ENCODE peak calls at places on chromosomes 5 and 9, in four cellular contexts. W, N, A and Y are unnamed samples.

GRCh38 chr9:124348831-124349230 is 66.4 kb downstream of the PSMB7 start:
- DNase-seq in W (no peak), N (no peak), A (no peak), Y (no peak)

GRCh38 chr9:124894741-124895170 is 32.8 kb downstream of the ARPC5L start:
- DNase-seq in W (no peak), N (peak), A (peak), Y (peak)

GRCh38 chr5:102554092-102554491 is 55.3 kb upstream of the SLCO6A1 start:
- DNase-seq in W (peak), N (no peak), A (no peak), Y (no peak)

GRCh38 chr5:142281966-142282365 is 42.9 kb downstream of the SPRY4 start:
- DNase-seq in W (no peak), N (no peak), A (no peak), Y (peak)

GRCh38 chr5:147860641-147861025 is 17.9 kb upstream of the SCGB3A2 start:
- DNase-seq in W (no peak), N (no peak), A (no peak), Y (no peak)

GRCh38 chr5:132072508-132072907 is 1.1 kb upstream of the CSF2 start:
- DNase-seq in W (no peak), N (no peak), A (no peak), Y (no peak)

GRCh38 chr5:109921735-109922395 is 232.1 kb downstream of the MAN2A1 start:
- DNase-seq in W (no peak), N (no peak), A (no peak), Y (no peak)

GRCh38 chr5:93497101-93497500 is 83.9 kb downstream of the NR2F1-AS1 start:
- DNase-seq in W (no peak), N (peak), A (peak), Y (no peak)

GRCh38 chr5:120252839-120253238 is 211.3 kb upstream of the PRR16 start:
- DNase-seq in W (no peak), N (peak), A (peak), Y (no peak)

GRCh38 chr5:114223866-114224265 is 138.0 kb upstream of the KCNN2 start:
- DNase-seq in W (no peak), N (no peak), A (no peak), Y (peak)

GRCh38 chr9:20658677-20659473 is 25.2 kb upstream of the FOCAD start:
- DNase-seq in W (no peak), N (no peak), A (peak), Y (peak)

GRCh38 chr9:95425910-95426551 is 90.7 kb downstream of the PTCH1 start:
- DNase-seq in W (no peak), N (peak), A (peak), Y (no peak)

GRCh38 chr5:67552773-67553172 is 356.2 kb upstream of the CD180 start:
- DNase-seq in W (no peak), N (no peak), A (no peak), Y (peak)

DNA sequence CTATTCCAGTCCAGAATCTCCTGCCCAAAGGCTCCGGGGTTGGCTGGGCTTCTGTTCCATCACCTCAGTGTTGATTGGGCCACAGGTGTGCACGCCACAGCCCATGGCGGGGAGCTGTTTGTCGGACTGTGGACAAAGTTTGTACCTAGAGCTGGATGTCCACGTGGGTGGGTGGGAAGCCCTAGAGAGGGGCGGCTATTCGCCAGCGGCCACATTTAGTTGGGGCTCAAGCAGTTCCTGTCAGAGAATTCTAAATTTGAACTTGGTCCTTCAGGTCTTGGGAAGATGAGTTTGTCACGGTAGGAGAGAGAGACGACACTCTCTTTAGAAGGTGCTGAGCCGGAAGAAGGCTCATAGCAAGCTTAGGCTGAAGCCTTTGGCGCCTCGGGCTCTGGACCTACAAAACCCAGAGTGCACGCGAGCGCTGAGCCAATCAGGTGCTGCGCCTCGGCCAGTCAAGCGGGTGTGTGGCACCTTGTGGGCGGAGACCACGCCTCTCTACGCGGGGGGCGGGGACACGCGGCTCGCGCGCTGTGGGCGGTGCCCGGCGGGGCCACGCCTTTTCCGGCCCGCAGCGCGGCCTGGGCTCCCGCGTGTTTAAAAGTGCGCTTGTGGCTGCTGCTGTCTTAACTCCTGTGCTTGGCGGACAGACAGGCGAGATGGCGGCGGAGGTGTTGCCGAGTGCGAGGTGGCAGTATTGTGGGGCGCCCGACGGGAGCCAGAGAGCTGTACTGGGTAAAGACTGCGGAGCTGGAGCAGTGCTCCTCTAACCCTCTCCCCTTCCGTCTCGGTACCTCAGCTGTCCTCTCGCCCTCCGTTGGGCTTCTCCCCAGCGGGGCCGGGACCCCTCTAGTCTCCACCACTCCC is at the start of gene POLR1E:
- DNase-seq in W (peak), N (peak), A (peak), Y (peak)
- H3K14ac ChIP-seq in W (no peak), N (peak), A (no peak), Y (peak)

DNA sequence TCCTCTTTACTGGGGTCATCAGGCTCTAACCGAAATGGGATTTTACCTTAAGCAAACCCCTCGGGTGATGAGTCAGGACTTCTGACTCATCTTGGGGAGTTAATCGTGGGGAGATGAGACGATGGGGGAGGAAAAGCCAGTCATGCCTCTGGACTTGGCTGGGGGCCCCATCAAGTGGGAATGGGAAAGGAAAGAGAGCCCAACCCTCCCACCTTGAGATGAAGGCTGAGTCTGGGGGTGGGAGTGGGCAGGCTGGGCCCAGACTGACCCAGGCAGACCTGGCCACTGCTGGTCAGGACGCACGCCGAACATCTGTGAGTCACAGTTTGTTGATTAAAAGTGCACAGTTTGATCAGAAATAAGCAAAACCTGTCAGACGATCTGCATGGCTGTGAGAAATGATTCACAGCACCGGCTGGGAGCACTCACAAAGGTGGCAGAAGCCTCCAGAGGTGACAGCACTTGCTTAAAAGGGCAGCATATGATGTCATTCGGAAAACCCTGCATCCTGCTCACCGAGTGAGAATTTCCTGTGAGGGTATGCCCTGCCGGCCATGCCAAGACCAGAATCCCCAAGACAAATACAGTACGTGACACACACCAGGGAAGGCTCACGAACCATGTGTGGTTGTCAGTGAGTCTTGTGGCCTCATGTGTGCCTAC is 50.0 kb upstream of the SLC25A51 start:
- DNase-seq in W (no peak), N (peak), A (peak), Y (peak)
- H3K27ac ChIP-seq in W (no peak), N (peak), A (peak), Y (no peak)

GRCh38 chr5:138178516-138179276 is at the start of the genes BRD8 and KIF20A:
- DNase-seq in W (peak), N (peak), A (peak), Y (peak)
- H4K8ac ChIP-seq in W (no peak), N (peak), A (peak), Y (peak)

GRCh38 chr5:177022386-177023246 is at the start of gene ZNF346:
- DNase-seq in W (peak), N (peak), A (peak), Y (peak)
- H3K14ac ChIP-seq in W (no peak), N (peak), A (no peak), Y (peak)

DNA sequence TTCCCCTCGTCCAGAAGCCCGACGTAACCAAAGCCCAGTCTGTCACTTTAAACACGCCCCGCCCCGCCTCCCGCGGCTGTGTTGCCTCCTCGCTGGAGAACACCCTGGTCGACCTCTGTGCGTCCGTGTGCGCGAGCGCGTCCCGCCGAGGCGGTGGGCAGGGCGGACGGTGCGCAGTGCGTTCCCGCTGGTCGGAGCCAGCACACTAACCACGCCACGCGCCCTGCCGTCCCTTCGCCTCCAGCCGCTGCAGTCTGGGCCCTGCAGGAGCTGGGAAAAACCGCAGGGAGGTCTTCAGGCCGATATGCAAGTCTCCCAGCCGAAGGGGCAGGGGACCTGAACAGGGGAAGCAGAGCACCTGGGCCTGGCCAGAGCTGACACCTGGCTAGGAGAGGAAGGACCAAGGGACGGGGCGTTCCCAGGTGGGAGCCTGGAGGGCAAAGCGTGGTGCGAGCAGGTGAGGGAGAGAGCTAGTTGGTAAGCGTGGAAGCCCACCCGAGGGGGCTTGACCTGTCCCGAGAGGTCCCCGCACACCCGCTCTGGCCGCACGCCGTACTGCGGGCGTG is 1.3 kb upstream of the PHPT1 start:
- DNase-seq in W (peak), N (peak), A (peak), Y (peak)
- H3K27ac ChIP-seq in W (peak), N (peak), A (peak), Y (peak)